ENCODE peak calls at places on chromosomes 5 and 9, in five cellular contexts. One of them, this sample, is unnamed.

GRCh38 chr5:148912714-148913398 is 86.4 kb downstream of the ADRB2 start:
- DNase-seq in dorsolateral prefrontal cortex: peak
- DNase-seq in RWPE1: peak
- DNase-seq in A549: peak
- DNase-seq in left ventricle myocardium inferior: no peak
- DNase-seq in this sample: no peak

GRCh38 chr9:94946256-94946655 is 219.8 kb downstream of the AOPEP start:
- DNase-seq in dorsolateral prefrontal cortex: peak
- DNase-seq in RWPE1: no peak
- DNase-seq in A549: no peak
- DNase-seq in left ventricle myocardium inferior: no peak
- DNase-seq in this sample: no peak

GRCh38 chr9:394347-395052 is 179.8 kb downstream of the DOCK8 start:
- DNase-seq in dorsolateral prefrontal cortex: no peak
- DNase-seq in RWPE1: no peak
- DNase-seq in A549: no peak
- DNase-seq in left ventricle myocardium inferior: peak
- DNase-seq in this sample: no peak

GRCh38 chr5:111774525-111774924 is 17.5 kb upstream of the NREP start:
- DNase-seq in dorsolateral prefrontal cortex: no peak
- DNase-seq in RWPE1: no peak
- DNase-seq in A549: no peak
- DNase-seq in left ventricle myocardium inferior: peak
- DNase-seq in this sample: peak

GRCh38 chr5:143820451-143820850 is 8.5 kb downstream of the HMHB1 start:
- DNase-seq in dorsolateral prefrontal cortex: no peak
- DNase-seq in RWPE1: no peak
- DNase-seq in A549: no peak
- DNase-seq in left ventricle myocardium inferior: no peak
- DNase-seq in this sample: no peak

GRCh38 chr5:130923543-130924159 is 241.4 kb downstream of the HINT1 start:
- DNase-seq in dorsolateral prefrontal cortex: no peak
- DNase-seq in RWPE1: no peak
- DNase-seq in A549: no peak
- DNase-seq in left ventricle myocardium inferior: no peak
- DNase-seq in this sample: no peak

GRCh38 chr9:134591573-134591981 is 50.0 kb upstream of the COL5A1 start:
- DNase-seq in dorsolateral prefrontal cortex: no peak
- DNase-seq in RWPE1: no peak
- DNase-seq in A549: no peak
- DNase-seq in left ventricle myocardium inferior: no peak
- DNase-seq in this sample: no peak

GRCh38 chr5:151065609-151066008 is 15.2 kb downstream of the TNIP1 start:
- DNase-seq in dorsolateral prefrontal cortex: no peak
- DNase-seq in RWPE1: no peak
- DNase-seq in A549: no peak
- DNase-seq in left ventricle myocardium inferior: no peak
- DNase-seq in this sample: no peak

GRCh38 chr9:7115606-7116005 is 357.8 kb downstream of the KDM4C start:
- DNase-seq in dorsolateral prefrontal cortex: peak
- DNase-seq in RWPE1: no peak
- DNase-seq in A549: no peak
- DNase-seq in left ventricle myocardium inferior: no peak
- DNase-seq in this sample: no peak

GRCh38 chr5:6623941-6624340 is 8.9 kb downstream of the NSUN2 start:
- DNase-seq in dorsolateral prefrontal cortex: no peak
- DNase-seq in RWPE1: no peak
- DNase-seq in A549: no peak
- DNase-seq in left ventricle myocardium inferior: no peak
- DNase-seq in this sample: no peak

GRCh38 chr5:130109152-130109551 is 204.9 kb downstream of the CHSY3 start:
- DNase-seq in dorsolateral prefrontal cortex: no peak
- DNase-seq in RWPE1: peak
- DNase-seq in A549: peak
- DNase-seq in left ventricle myocardium inferior: no peak
- DNase-seq in this sample: no peak

GRCh38 chr5:11596657-11597071 is 307.6 kb downstream of the CTNND2 start:
- DNase-seq in dorsolateral prefrontal cortex: no peak
- DNase-seq in RWPE1: no peak
- DNase-seq in A549: no peak
- DNase-seq in left ventricle myocardium inferior: no peak
- DNase-seq in this sample: no peak

GRCh38 chr5:176740702-176741565 is 69.4 kb upstream of the UNC5A start:
- DNase-seq in dorsolateral prefrontal cortex: peak
- DNase-seq in RWPE1: no peak
- DNase-seq in A549: no peak
- DNase-seq in left ventricle myocardium inferior: no peak
- DNase-seq in this sample: no peak

GRCh38 chr9:87699835-87700234 is 26.1 kb upstream of the CTSL start:
- DNase-seq in dorsolateral prefrontal cortex: no peak
- DNase-seq in RWPE1: no peak
- DNase-seq in A549: no peak
- DNase-seq in left ventricle myocardium inferior: no peak
- DNase-seq in this sample: no peak

GRCh38 chr5:141330299-141331080 is at the start of gene PCDHGA1:
- DNase-seq in dorsolateral prefrontal cortex: no peak
- DNase-seq in RWPE1: peak
- DNase-seq in A549: peak
- DNase-seq in left ventricle myocardium inferior: no peak
- DNase-seq in this sample: no peak

GRCh38 chr5:53166101-53166500 is 56.5 kb upstream of the MOCS2 start:
- DNase-seq in dorsolateral prefrontal cortex: no peak
- DNase-seq in RWPE1: no peak
- DNase-seq in A549: no peak
- DNase-seq in left ventricle myocardium inferior: no peak
- DNase-seq in this sample: no peak

GRCh38 chr9:124285490-124285889 is 27.7 kb downstream of the NEK6 start:
- DNase-seq in dorsolateral prefrontal cortex: no peak
- DNase-seq in RWPE1: no peak
- DNase-seq in A549: no peak
- DNase-seq in left ventricle myocardium inferior: no peak
- DNase-seq in this sample: no peak

GRCh38 chr9:91360551-91361293 is 996 bp downstream of the AUH start:
- DNase-seq in dorsolateral prefrontal cortex: no peak
- DNase-seq in RWPE1: no peak
- DNase-seq in A549: no peak
- DNase-seq in left ventricle myocardium inferior: no peak
- DNase-seq in this sample: no peak

GRCh38 chr5:74945561-74946165 is 79.5 kb upstream of the FAM169A start:
- DNase-seq in dorsolateral prefrontal cortex: no peak
- DNase-seq in RWPE1: no peak
- DNase-seq in A549: no peak
- DNase-seq in left ventricle myocardium inferior: no peak
- DNase-seq in this sample: no peak

GRCh38 chr5:59893436-59894227 is at the start of gene PDE4D:
- DNase-seq in dorsolateral prefrontal cortex: no peak
- DNase-seq in RWPE1: peak
- DNase-seq in A549: peak
- DNase-seq in left ventricle myocardium inferior: peak
- DNase-seq in this sample: peak

GRCh38 chr9:6098431-6098830 is 83.0 kb upstream of the RANBP6 start:
- DNase-seq in dorsolateral prefrontal cortex: no peak
- DNase-seq in RWPE1: no peak
- DNase-seq in A549: no peak
- DNase-seq in left ventricle myocardium inferior: no peak
- DNase-seq in this sample: no peak

GRCh38 chr5:150129813-150130492 is 25.7 kb downstream of the PDGFRB start:
- DNase-seq in dorsolateral prefrontal cortex: peak
- DNase-seq in RWPE1: peak
- DNase-seq in A549: peak
- DNase-seq in left ventricle myocardium inferior: peak
- DNase-seq in this sample: peak

GRCh38 chr9:98807811-98808195 is 333 bp downstream of the GALNT12 start:
- DNase-seq in dorsolateral prefrontal cortex: peak
- DNase-seq in RWPE1: peak
- DNase-seq in A549: no peak
- DNase-seq in left ventricle myocardium inferior: no peak
- DNase-seq in this sample: no peak

GRCh38 chr5:67211926-67212325 is 15.3 kb upstream of the CD180 start:
- DNase-seq in dorsolateral prefrontal cortex: no peak
- DNase-seq in RWPE1: peak
- DNase-seq in A549: peak
- DNase-seq in left ventricle myocardium inferior: no peak
- DNase-seq in this sample: no peak

GRCh38 chr9:72997387-72997995 is 44.6 kb upstream of the ALDH1A1 start:
- DNase-seq in dorsolateral prefrontal cortex: no peak
- DNase-seq in RWPE1: no peak
- DNase-seq in A549: peak
- DNase-seq in left ventricle myocardium inferior: no peak
- DNase-seq in this sample: no peak

GRCh38 chr5:81829242-81829641 is 78.3 kb upstream of the SSBP2 start:
- DNase-seq in dorsolateral prefrontal cortex: no peak
- DNase-seq in RWPE1: no peak
- DNase-seq in A549: no peak
- DNase-seq in left ventricle myocardium inferior: no peak
- DNase-seq in this sample: no peak

GRCh38 chr5:132497488-132497997 is 7.0 kb upstream of the IRF1 start:
- DNase-seq in dorsolateral prefrontal cortex: peak
- DNase-seq in RWPE1: peak
- DNase-seq in A549: peak
- DNase-seq in left ventricle myocardium inferior: peak
- DNase-seq in this sample: peak

GRCh38 chr9:20477940-20478620 is 144.2 kb downstream of the MLLT3 start:
- DNase-seq in dorsolateral prefrontal cortex: no peak
- DNase-seq in RWPE1: peak
- DNase-seq in A549: no peak
- DNase-seq in left ventricle myocardium inferior: no peak
- DNase-seq in this sample: no peak

GRCh38 chr9:14417230-14417629 is 103.3 kb upstream of the NFIB start:
- DNase-seq in dorsolateral prefrontal cortex: no peak
- DNase-seq in RWPE1: no peak
- DNase-seq in A549: no peak
- DNase-seq in left ventricle myocardium inferior: no peak
- DNase-seq in this sample: no peak

GRCh38 chr9:14421291-14421690 is 107.3 kb upstream of the NFIB start:
- DNase-seq in dorsolateral prefrontal cortex: no peak
- DNase-seq in RWPE1: no peak
- DNase-seq in A549: no peak
- DNase-seq in left ventricle myocardium inferior: no peak
- DNase-seq in this sample: no peak

GRCh38 chr9:14419302-14419937 is 105.5 kb upstream of the NFIB start:
- DNase-seq in dorsolateral prefrontal cortex: no peak
- DNase-seq in RWPE1: no peak
- DNase-seq in A549: no peak
- DNase-seq in left ventricle myocardium inferior: no peak
- DNase-seq in this sample: no peak

GRCh38 chr9:14415947-14416346 is 102.0 kb upstream of the NFIB start:
- DNase-seq in dorsolateral prefrontal cortex: no peak
- DNase-seq in RWPE1: no peak
- DNase-seq in A549: no peak
- DNase-seq in left ventricle myocardium inferior: no peak
- DNase-seq in this sample: no peak

DNA sequence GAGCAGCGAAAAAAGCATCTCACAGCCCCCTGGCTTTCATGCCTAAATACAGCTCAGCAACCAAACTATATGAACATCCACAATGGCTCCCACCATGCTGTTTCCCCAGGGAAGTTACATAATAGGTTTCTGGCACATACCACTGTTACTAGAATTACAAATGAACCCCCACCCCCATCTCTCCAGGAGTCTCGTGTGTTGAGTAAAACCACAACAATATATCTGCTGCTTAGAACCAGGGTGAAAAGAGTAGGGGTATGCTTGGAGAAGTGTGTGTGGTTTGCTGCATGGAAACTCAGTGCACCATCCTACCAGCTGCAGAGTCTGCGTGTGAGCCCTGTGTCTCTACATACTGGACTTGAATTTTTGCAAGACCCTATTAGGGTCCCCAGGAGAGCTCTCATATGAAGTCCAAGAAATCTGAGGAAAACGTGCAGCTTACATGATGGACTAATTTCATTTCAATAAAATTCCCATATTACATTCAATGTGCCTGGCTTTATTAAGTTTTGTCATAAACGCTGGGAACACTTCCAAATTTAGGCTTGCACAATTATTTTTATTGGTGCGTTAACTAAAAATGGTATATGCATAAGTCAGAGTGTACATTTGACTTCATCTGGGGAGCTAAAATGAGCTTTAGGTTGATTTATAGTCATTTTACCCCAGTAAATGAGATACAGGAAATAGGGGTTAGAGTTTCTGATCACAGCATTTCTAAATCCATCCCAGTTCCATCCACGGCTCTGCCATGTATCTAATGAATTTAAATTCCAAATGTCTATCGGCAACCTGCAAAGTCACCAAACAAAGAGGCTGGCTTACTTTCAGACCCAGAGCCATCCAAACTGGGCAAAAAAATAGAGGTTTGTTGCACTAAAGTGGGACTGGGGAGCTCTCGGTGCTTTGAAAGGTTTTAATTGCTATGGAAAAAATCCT is 104.6 kb upstream of the NFIB start:
- DNase-seq in dorsolateral prefrontal cortex: no peak
- DNase-seq in RWPE1: no peak
- DNase-seq in A549: no peak
- DNase-seq in left ventricle myocardium inferior: no peak
- DNase-seq in this sample: no peak
- TF ChIP-seq CTCF in dorsolateral prefrontal cortex: no peak
- TF ChIP-seq CTCF in RWPE1: no peak
- TF ChIP-seq CTCF in A549: no peak
- TF ChIP-seq CTCF in left ventricle myocardium inferior: no peak
- TF ChIP-seq CTCF in this sample: no peak

GRCh38 chr5:139841549-139841948 is 45.9 kb downstream of the PSD2 start:
- DNase-seq in dorsolateral prefrontal cortex: no peak
- DNase-seq in RWPE1: no peak
- DNase-seq in A549: no peak
- DNase-seq in left ventricle myocardium inferior: no peak
- DNase-seq in this sample: no peak
- TF ChIP-seq CTCF in dorsolateral prefrontal cortex: no peak
- TF ChIP-seq CTCF in RWPE1: no peak
- TF ChIP-seq CTCF in A549: no peak
- TF ChIP-seq CTCF in left ventricle myocardium inferior: no peak
- TF ChIP-seq CTCF in this sample: no peak

GRCh38 chr9:122016309-122016708 is 76.8 kb downstream of the TTLL11 start:
- DNase-seq in dorsolateral prefrontal cortex: no peak
- DNase-seq in RWPE1: no peak
- DNase-seq in A549: no peak
- DNase-seq in left ventricle myocardium inferior: no peak
- DNase-seq in this sample: no peak

GRCh38 chr9:122011818-122012498 is 81.2 kb downstream of the TTLL11 start:
- DNase-seq in dorsolateral prefrontal cortex: no peak
- DNase-seq in RWPE1: no peak
- DNase-seq in A549: no peak
- DNase-seq in left ventricle myocardium inferior: no peak
- DNase-seq in this sample: no peak

GRCh38 chr9:122020398-122020797 is 72.7 kb downstream of the TTLL11 start:
- DNase-seq in dorsolateral prefrontal cortex: no peak
- DNase-seq in RWPE1: no peak
- DNase-seq in A549: no peak
- DNase-seq in left ventricle myocardium inferior: no peak
- DNase-seq in this sample: no peak

GRCh38 chr9:122015165-122015821 is 77.8 kb downstream of the TTLL11 start:
- DNase-seq in dorsolateral prefrontal cortex: peak
- DNase-seq in RWPE1: no peak
- DNase-seq in A549: no peak
- DNase-seq in left ventricle myocardium inferior: no peak
- DNase-seq in this sample: no peak

GRCh38 chr9:122016789-122017188 is 76.3 kb downstream of the TTLL11 start:
- DNase-seq in dorsolateral prefrontal cortex: peak
- DNase-seq in RWPE1: no peak
- DNase-seq in A549: no peak
- DNase-seq in left ventricle myocardium inferior: no peak
- DNase-seq in this sample: no peak
- TF ChIP-seq CTCF in dorsolateral prefrontal cortex: peak
- TF ChIP-seq CTCF in RWPE1: peak
- TF ChIP-seq CTCF in A549: peak
- TF ChIP-seq CTCF in left ventricle myocardium inferior: peak
- TF ChIP-seq CTCF in this sample: peak

GRCh38 chr9:38334234-38334633 is 58.3 kb upstream of the ALDH1B1 start:
- DNase-seq in dorsolateral prefrontal cortex: no peak
- DNase-seq in RWPE1: peak
- DNase-seq in A549: peak
- DNase-seq in left ventricle myocardium inferior: no peak
- DNase-seq in this sample: no peak
- TF ChIP-seq CTCF in dorsolateral prefrontal cortex: no peak
- TF ChIP-seq CTCF in RWPE1: peak
- TF ChIP-seq CTCF in A549: peak
- TF ChIP-seq CTCF in left ventricle myocardium inferior: peak
- TF ChIP-seq CTCF in this sample: no peak

This sample was measured in kidney.